ENCODE peak calls at places on chromosomes 16 and 17, in nine cellular contexts. A is activated CD4-positive, alpha-beta T cell treated with anti-CD3 and anti-CD28 coated beads, Interleukin-2, amount 50 U/mL, for 1 hour; R is colonic mucosa; P is epithelial cell of esophagus; B is KBM-7; V is activated naive CD8-positive, alpha-beta T cell treated with anti-CD3 and anti-CD28 coated beads, Interleukin-2, amount 10 ng/mL, durations not matched to agents 7 days and 5 days; T is activated CD4-positive, CD25-positive, alpha-beta regulatory T cell treated with anti-CD3 and anti-CD28 coated beads, Interleukin-2, amount 50 U/mL, for 16 hours; S is Panc1; K is NCI-H345. L is an unnamed sample.

GRCh38 chr16:72085002-72085401 is 8.4 kb downstream of the TXNL4B start:
- DNase-seq in A (no peak), R (no peak), V (no peak), S (no peak), P (no peak), B (no peak), K (no peak), T (no peak), L (no peak)

GRCh38 chr16:81623365-81624102 is 155.6 kb upstream of the PLCG2 start:
- DNase-seq in K (peak; percentile 51), V (no peak), T (peak; percentile 41), R (peak; percentile 48), S (no peak), B (peak; percentile 63), A (peak; percentile 58), P (peak; percentile 58), L (peak; percentile 54)

GRCh38 chr16:6955303-6955702 is 377.3 kb upstream of the RBFOX1 start:
- DNase-seq in R (no peak), B (no peak), P (no peak), V (no peak), K (no peak), S (no peak), A (no peak), T (no peak), L (no peak)

GRCh38 chr17:82400830-82401229 is 17.3 kb upstream of the HEXD start:
- DNase-seq in K (no peak), A (peak; percentile 42), P (no peak), B (peak; percentile 94), S (no peak), V (peak; percentile 71), T (peak; percentile 21), R (peak; percentile 35), L (no peak)

GRCh38 chr17:1109606-1110523 is 69.9 kb downstream of the ABR start:
- DNase-seq in S (no peak), A (no peak), V (no peak), T (peak; percentile 9), P (no peak), K (no peak), B (no peak), R (peak; percentile 92), L (peak; percentile 47)

GRCh38 chr16:49605536-49606241 is 232.1 kb downstream of the C16orf78 start:
- DNase-seq in R (no peak), B (no peak), T (no peak), P (no peak), V (no peak), A (no peak), K (no peak), S (no peak), L (no peak)

GRCh38 chr17:79801156-79802038 is 4.5 kb upstream of the CBX8 start:
- DNase-seq in B (no peak), S (no peak), V (peak; percentile 54), P (peak; percentile 23), T (no peak), A (no peak), R (no peak), K (no peak), L (no peak)

GRCh38 chr16:88308441-88309173 is 74.2 kb upstream of the ZNF469 start:
- DNase-seq in K (no peak), B (no peak), S (no peak), P (no peak), T (no peak), A (no peak), V (no peak), R (no peak), L (no peak)

GRCh38 chr16:29881050-29881449 is 18.0 kb upstream of the CDIPT start:
- DNase-seq in R (no peak), A (no peak), K (no peak), V (no peak), T (no peak), P (no peak), S (no peak), B (no peak), L (no peak)

GRCh38 chr17:2068101-2068518 is 13.2 kb downstream of the HIC1 start:
- DNase-seq in S (no peak), B (no peak), K (no peak), R (no peak), P (no peak), T (no peak), V (no peak), A (no peak), L (peak; percentile 23)

GRCh38 chr16:86293897-86294296 is 216.4 kb upstream of the FOXF1 start:
- DNase-seq in B (no peak), A (no peak), V (no peak), T (no peak), P (no peak), S (no peak), R (no peak), K (no peak), L (no peak)

GRCh38 chr17:2405247-2405926 is 4.5 kb upstream of the MNT start:
- DNase-seq in P (peak; percentile 98), S (no peak), A (no peak), K (no peak), V (no peak), B (no peak), R (peak; percentile 26), T (no peak), L (peak; percentile 89)

GRCh38 chr17:44304651-44305050 is 3.8 kb upstream of the RUNDC3A start:
- DNase-seq in S (no peak), B (no peak), K (no peak), T (no peak), R (no peak), A (no peak), P (no peak), V (no peak), L (no peak)

GRCh38 chr16:49700222-49700927 is 155.5 kb downstream of the ZNF423 start:
- DNase-seq in T (no peak), A (no peak), V (no peak), R (peak; percentile 24), K (no peak), S (no peak), P (no peak), B (no peak), L (no peak)

GRCh38 chr16:8346291-8346690 is 244.0 kb downstream of the TMEM114 start:
- DNase-seq in P (no peak), B (peak; percentile 23), K (no peak), V (no peak), T (no peak), R (no peak), A (no peak), S (no peak), L (no peak)

GRCh38 chr17:76191891-76192290 is 48.4 kb downstream of the RNF157 start:
- DNase-seq in P (no peak), B (peak; percentile 45), R (no peak), A (no peak), V (no peak), S (no peak), K (no peak), T (peak; percentile 33), L (no peak)

GRCh38 chr17:72053069-72053846 is 67.6 kb upstream of the SOX9 start:
- DNase-seq in K (no peak), P (no peak), A (no peak), T (no peak), B (no peak), V (no peak), S (no peak), R (no peak), L (no peak)

GRCh38 chr17:45759761-45760160 is 24.4 kb upstream of the CRHR1 start:
- DNase-seq in A (no peak), T (no peak), B (no peak), S (no peak), K (no peak), R (no peak), V (peak; percentile 2), P (no peak), L (no peak)

GRCh38 chr17:42387221-42387657 is 1.0 kb downstream of the STAT3 start:
- DNase-seq in R (peak; percentile 74), K (peak; percentile 27), S (no peak), A (no peak), V (no peak), T (no peak), P (peak; percentile 65), B (peak; percentile 61), L (peak; percentile 22)

GRCh38 chr16:11493531-11493929 is 93.2 kb downstream of the LITAF start:
- DNase-seq in R (no peak), B (no peak), K (no peak), S (no peak), T (no peak), P (no peak), A (no peak), V (no peak), L (no peak)

GRCh38 chr17:77424585-77425344 is 284.0 kb downstream of the SEC14L1 start:
- DNase-seq in S (no peak), A (no peak), T (no peak), P (no peak), R (peak; percentile 78), B (no peak), K (no peak), V (no peak), L (peak; percentile 91)

GRCh38 chr17:49992933-49993422 is 2.0 kb downstream of the DLX3 start:
- DNase-seq in R (no peak), T (no peak), B (no peak), A (no peak), K (no peak), V (no peak), S (no peak), P (no peak), L (no peak)

GRCh38 chr16:30526137-30526822 is at the start of gene ZNF768:
- DNase-seq in T (no peak), R (peak; percentile 76), B (peak; percentile 51), S (no peak), K (peak; percentile 61), P (no peak), A (peak; percentile 15), V (peak; percentile 73), L (peak; percentile 59)

GRCh38 chr16:21101631-21102420 is 48.8 kb downstream of the DNAH3 start:
- DNase-seq in R (no peak), A (peak; percentile 9), T (no peak), S (no peak), V (no peak), P (peak; percentile 40), B (no peak), K (no peak), L (no peak)

GRCh38 chr16:24045641-24046040 is 209.9 kb downstream of the PRKCB start:
- DNase-seq in B (no peak), P (peak; percentile 3), K (no peak), A (no peak), R (no peak), T (no peak), V (no peak), S (no peak), L (no peak)

GRCh38 chr16:75580-76501 is 2.2 kb upstream of the MPG start:
- DNase-seq in B (peak; percentile 97), K (no peak), V (no peak), S (no peak), T (no peak), R (peak; percentile 63), P (peak; percentile 41), A (no peak), L (peak; percentile 37)

GRCh38 chr17:75130632-75131277 is 787 bp downstream of the NT5C start:
- DNase-seq in A (peak; percentile 22), B (peak; percentile 80), V (no peak), R (peak; percentile 60), P (peak; percentile 72), K (peak; percentile 77), T (no peak), S (no peak), L (peak; percentile 69)

GRCh38 chr17:47948706-47949196 is 7.4 kb downstream of the PNPO start:
- DNase-seq in A (no peak), S (no peak), T (no peak), P (peak; percentile 70), B (no peak), V (no peak), K (no peak), R (peak; percentile 60), L (peak; percentile 90)

GRCh38 chr17:57187391-57187790 is 68.9 kb upstream of the MSI2 start:
- DNase-seq in S (no peak), B (no peak), P (no peak), T (no peak), A (no peak), R (no peak), V (no peak), K (no peak), L (no peak)

GRCh38 chr17:46193246-46193625 is at the start of gene KANSL1:
- DNase-seq in V (no peak), R (peak; percentile 92), T (peak; percentile 81), B (peak; percentile 83), K (peak; percentile 90), P (peak; percentile 94), S (no peak), A (peak; percentile 87), L (peak; percentile 97)

GRCh38 chr17:78132086-78132676 is 1.6 kb downstream of the TMC8 start:
- DNase-seq in A (peak; percentile 50), P (peak; percentile 60), B (peak; percentile 67), V (peak; percentile 84), T (no peak), S (no peak), R (peak; percentile 75), K (peak; percentile 36), L (peak; percentile 55)